ENCODE peak calls at places on chromosomes 6 and 20, in eight cellular contexts. K is esophagus muscularis mucosa, J is PC-9, O is heart right ventricle, T is pancreas, P is IMR-90, S is HCT116, X is uterus. I is an unnamed sample.
A peak's percentile ranks its signal among the peaks of the same experiment; 100 is the strongest.

GRCh38 chr6:169487579-169488205 is 214.1 kb downstream of the WDR27 start:
- DNase-seq in S (no peak), J (no peak), T (no peak), K (no peak), O (no peak), X (no peak), P (peak; percentile 13), I (no peak)

GRCh38 chr6:29992792-29993191 is 50.5 kb downstream of the HLA-A start:
- DNase-seq in O (no peak), J (no peak), K (no peak), P (peak; percentile 66), X (no peak), S (peak; percentile 27), T (no peak), I (no peak)

GRCh38 chr6:66931787-66932186 is 1224.8 kb upstream of the EYS start:
- DNase-seq in T (no peak), O (no peak), X (no peak), P (no peak), S (no peak), J (no peak), K (no peak), I (no peak)

GRCh38 chr6:4840169-4840568 is 64.0 kb downstream of the CDYL start:
- DNase-seq in S (no peak), K (no peak), O (no peak), T (no peak), X (no peak), J (no peak), P (no peak), I (no peak)

GRCh38 chr20:25039697-25040437 is 18.1 kb downstream of the ACSS1 start:
- DNase-seq in X (peak; percentile 92), O (peak; percentile 83), K (peak; percentile 98), J (peak; percentile 59), P (peak; percentile 44), T (peak; percentile 93), S (no peak), I (peak; percentile 63)

GRCh38 chr6:31356216-31356945 is 598 bp downstream of the HLA-B start:
- DNase-seq in O (peak; percentile 60), S (no peak), P (peak; percentile 18), K (peak; percentile 88), J (no peak), T (peak; percentile 46), X (peak; percentile 51), I (no peak)

GRCh38 chr6:154895841-154896240 is 99.3 kb upstream of the TIAM2 start:
- DNase-seq in O (no peak), K (no peak), T (no peak), J (no peak), S (no peak), X (no peak), P (no peak), I (no peak)

GRCh38 chr20:21048841-21049273 is 57.3 kb downstream of the LINC00237 start:
- DNase-seq in K (peak; percentile 88), J (no peak), P (no peak), S (peak; percentile 28), T (peak; percentile 45), O (no peak), X (no peak), I (no peak)

GRCh38 chr6:146874278-146875018 is 275.7 kb downstream of the ADGB start:
- DNase-seq in S (no peak), P (no peak), K (no peak), T (no peak), O (no peak), X (no peak), J (no peak), I (no peak)

GRCh38 chr6:146878564-146879343 is 280.0 kb downstream of the ADGB start:
- DNase-seq in J (peak; percentile 81), P (no peak), T (no peak), K (no peak), O (no peak), X (no peak), S (no peak), I (no peak)

GRCh38 chr6:146875927-146876270 is 277.1 kb downstream of the ADGB start:
- DNase-seq in J (no peak), P (no peak), T (no peak), S (no peak), O (no peak), K (no peak), X (no peak), I (no peak)

GRCh38 chr6:146879406-146880117 is 280.8 kb downstream of the ADGB start:
- DNase-seq in T (no peak), K (no peak), S (no peak), O (no peak), J (no peak), X (no peak), P (no peak), I (no peak)

DNA sequence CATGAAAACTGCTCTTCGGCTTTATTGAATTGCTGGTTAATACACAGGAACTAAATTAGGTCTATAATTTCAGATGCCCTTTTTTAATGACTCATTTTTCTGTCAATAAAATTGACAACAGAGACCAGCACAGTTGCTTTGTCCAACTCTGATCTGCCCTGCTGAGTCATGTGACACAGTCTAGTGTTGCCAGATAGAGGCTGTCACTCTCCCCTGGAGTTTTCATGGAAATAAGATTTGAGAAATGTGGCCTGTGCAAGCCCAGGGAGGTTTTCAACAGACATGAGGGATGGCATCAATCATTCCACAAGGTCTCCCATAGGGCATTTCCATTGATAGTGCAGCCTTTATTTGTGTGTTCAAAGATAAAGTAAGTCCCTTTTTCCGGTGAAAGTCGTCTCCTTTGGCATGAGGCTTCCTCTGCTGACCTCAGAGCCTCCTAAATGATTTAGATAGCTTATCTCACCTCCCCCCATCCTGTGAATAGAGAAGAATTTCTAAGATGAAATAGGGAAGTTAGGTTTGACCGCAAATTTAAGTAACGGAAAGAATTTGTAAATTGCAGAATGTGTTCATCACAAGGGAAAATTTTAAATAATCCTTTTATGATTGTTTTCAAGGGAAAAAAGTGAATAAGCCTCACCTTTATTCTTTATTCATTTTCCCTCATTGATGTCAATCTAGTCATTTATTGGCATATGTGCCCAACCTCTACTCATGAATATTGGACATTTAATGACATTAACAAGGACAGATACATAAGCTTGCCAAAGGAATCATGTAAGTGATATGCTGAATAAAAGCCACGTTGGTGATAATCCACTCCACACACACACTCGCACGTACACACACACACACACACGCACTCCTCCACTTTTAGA is 277.7 kb downstream of the ADGB start:
- DNase-seq in X (no peak), O (no peak), P (peak; percentile 8), S (no peak), T (no peak), K (no peak), J (no peak), I (no peak)
- H3K27ac ChIP-seq in X (no peak overlapping the region), O (no peak overlapping the region), P (no peak overlapping the region), S (no peak overlapping the region), T (no peak overlapping the region), K (no peak overlapping the region), J (no peak overlapping the region), I (no peak overlapping the region)

GRCh38 chr6:85449818-85450577 is at the start of gene NT5E:
- DNase-seq in X (peak; percentile 74), K (no peak), S (no peak), T (peak; percentile 42), O (peak; percentile 72), P (peak; percentile 69), J (peak; percentile 71), I (peak; percentile 49)

GRCh38 chr6:85450578-85450884 is 648 bp downstream of the NT5E start:
- DNase-seq in S (no peak), T (no peak), J (no peak), P (no peak), X (no peak), O (no peak), K (no peak), I (no peak)

GRCh38 chr6:85451586-85452306 is 1.9 kb downstream of the NT5E start:
- DNase-seq in O (no peak), S (no peak), K (no peak), T (no peak), J (no peak), X (no peak), P (no peak), I (no peak)

GRCh38 chr6:85452441-85452881 is 2.6 kb downstream of the NT5E start:
- DNase-seq in X (no peak), K (no peak), S (no peak), J (no peak), O (no peak), T (no peak), P (peak; percentile 93), I (no peak)

DNA sequence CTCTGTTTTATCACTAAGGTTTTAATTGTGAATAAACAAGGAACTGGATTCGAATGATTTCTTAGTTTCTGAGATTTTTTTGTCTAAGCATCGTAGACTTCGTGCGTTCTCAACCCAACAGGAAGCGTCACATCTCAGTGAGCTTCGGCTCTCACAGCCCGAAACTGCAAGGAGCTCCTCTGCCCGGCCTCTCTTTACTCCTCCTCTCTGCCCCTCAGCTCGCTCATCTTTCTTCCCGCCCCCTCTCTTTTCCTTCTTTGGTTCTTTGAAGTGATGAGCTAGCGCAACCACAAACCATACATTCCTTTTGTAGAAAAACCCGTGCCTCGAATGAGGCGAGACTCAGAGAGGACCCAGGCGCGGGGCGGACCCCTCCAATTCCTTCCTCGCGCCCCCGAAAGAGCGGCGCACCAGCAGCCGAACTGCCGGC is 480 bp upstream of the NT5E start:
- DNase-seq in J (peak; percentile 34), X (peak; percentile 62), K (no peak), S (no peak), O (no peak), T (no peak), P (peak; percentile 85), I (no peak)
- H3K4me1 ChIP-seq in J (peaks cover 45% of the 10 kb centered on the region), X (no peaks in the 10 kb centered on the region), K (peaks cover 43% of the 10 kb centered on the region), S (peaks cover 50% of the 10 kb centered on the region), O (peaks cover 26% of the 10 kb centered on the region), T (peaks cover 5% of the 10 kb centered on the region), P (peaks cover 26% of the 10 kb centered on the region), I (peaks cover 4% of the 10 kb centered on the region)

DNA sequence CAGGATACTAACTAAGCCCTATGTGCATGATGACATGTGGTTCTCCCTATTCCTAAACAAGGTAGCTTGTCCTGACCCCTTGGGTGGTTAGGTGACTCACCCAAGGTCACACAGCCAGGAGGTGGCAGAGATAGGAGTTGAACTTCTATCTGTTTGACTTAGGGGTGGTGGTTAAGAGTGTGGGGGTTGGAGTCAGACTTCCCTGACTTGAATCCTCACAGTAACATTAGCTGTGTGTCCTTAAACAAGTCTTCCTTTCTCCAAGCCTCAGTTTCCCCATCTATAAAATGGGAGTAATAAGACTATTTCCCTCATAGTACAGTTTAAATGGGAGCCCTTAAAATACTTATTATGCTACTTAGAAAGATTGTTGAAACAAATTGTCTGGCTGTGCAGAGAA is 21.9 kb downstream of the SLC12A5 start:
- DNase-seq in J (no peak), O (no peak), S (no peak), K (no peak), T (no peak), X (no peak), P (no peak), I (no peak)
- H3K27me3 ChIP-seq in J (peaks cover 51% of the 10 kb centered on the region), O (peaks cover 8% of the 10 kb centered on the region), S (peaks cover 40% of the 10 kb centered on the region), K (no peaks in the 10 kb centered on the region), T (no peaks in the 10 kb centered on the region), X (no peaks in the 10 kb centered on the region), P (peaks cover 5% of the 10 kb centered on the region), I (no peaks in the 10 kb centered on the region)

DNA sequence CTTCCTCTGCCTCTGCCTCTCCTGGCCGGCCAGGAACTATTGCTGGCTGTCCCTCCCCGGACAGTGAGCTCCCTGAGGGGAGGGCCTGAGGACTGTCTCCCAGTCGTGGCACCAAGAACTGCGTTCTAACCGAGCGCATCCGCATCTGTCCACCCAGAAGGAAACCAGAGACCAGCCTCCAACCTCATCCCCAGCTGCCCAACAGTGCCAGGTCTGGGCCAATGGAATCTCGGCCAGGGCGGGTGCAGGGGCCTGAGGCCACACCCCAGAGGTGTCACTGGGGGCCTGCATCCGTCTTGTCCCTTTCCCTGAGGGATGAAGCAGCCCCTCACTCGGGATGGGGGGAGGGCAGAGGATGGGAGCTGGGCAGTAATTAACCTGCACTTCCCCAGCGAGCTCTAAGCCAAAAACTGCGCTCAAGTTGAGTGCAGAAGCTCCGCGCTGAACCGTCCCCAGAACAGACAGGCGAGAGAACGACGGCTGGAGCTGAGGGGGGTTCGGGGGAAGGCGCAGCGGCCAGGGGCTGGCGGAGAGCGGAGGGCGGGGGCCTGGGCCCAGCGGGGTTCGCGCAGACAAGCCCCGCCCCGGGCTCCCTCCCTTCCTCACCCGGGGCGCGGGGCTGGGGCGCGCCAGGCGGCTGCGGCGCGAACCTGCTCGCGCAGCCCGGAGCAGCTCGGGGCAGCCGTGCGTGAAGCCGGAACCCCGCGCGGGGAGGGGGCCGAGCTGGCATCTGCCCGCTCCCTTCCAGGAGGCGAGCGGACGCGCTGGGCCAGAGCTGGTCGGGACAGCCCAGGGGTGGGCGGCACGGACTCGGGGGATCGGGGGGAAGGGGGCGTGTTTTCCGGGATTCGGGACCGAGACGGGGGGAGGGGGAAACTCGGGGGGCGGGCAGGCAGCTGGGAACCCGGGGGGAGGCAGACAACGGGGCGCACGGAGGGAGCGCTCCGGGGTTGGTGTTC is 1.4 kb downstream of the TFEB start:
- DNase-seq in T (peak; percentile 59), P (peak; percentile 62), S (peak; percentile 36), J (no peak), O (peak; percentile 78), X (peak; percentile 67), K (no peak), I (no peak)
- H3K27ac ChIP-seq in T (peak overlapping the region; percentile 83), P (peak overlapping the region; percentile 84), S (peak overlapping the region; percentile 75), J (no peak overlapping the region), O (peak overlapping the region; percentile 100), X (peak overlapping the region; percentile 98), K (peak overlapping the region; percentile 98), I (peak overlapping the region; percentile 92)

I was measured in thoracic aorta.